ENCODE peak calls at places on chromosomes 3 and 15, in six cellular contexts. T, K, W, C, Y and Q are unnamed samples.

GRCh38 chr3:29026959-29027358 is 253.9 kb upstream of the RBMS3 start:
- DNase-seq in T (no peak), K (no peak), W (no peak), C (no peak), Y (no peak), Q (no peak)

GRCh38 chr3:133282239-133282638 is 117.6 kb upstream of the BFSP2 start:
- DNase-seq in T (no peak), K (no peak), W (no peak), C (no peak), Y (no peak), Q (no peak)

GRCh38 chr3:80367149-80367548 is 599.4 kb upstream of the ROBO1 start:
- DNase-seq in T (no peak), K (no peak), W (no peak), C (no peak), Y (peak; percentile 54), Q (no peak)

GRCh38 chr3:12706504-12707253 is 42.8 kb upstream of the RAF1 start:
- DNase-seq in T (peak; percentile 83), K (peak; percentile 95), W (peak; percentile 71), C (peak; percentile 54), Y (peak; percentile 94), Q (no peak)

GRCh38 chr15:52730163-52730562 is 51.0 kb upstream of the ATOSA start:
- DNase-seq in T (peak; percentile 35), K (peak; percentile 86), W (no peak), C (no peak), Y (peak; percentile 25), Q (no peak)

GRCh38 chr3:79027593-79027992 is 740.2 kb downstream of the ROBO1 start:
- DNase-seq in T (no peak), K (no peak), W (no peak), C (no peak), Y (no peak), Q (no peak)

GRCh38 chr3:18124501-18124900 is 300.6 kb downstream of the SATB1 start:
- DNase-seq in T (no peak), K (no peak), W (no peak), C (no peak), Y (no peak), Q (no peak)

GRCh38 chr3:153051427-153052095 is 110.5 kb upstream of the RAP2B start:
- DNase-seq in T (peak; percentile 88), K (no peak), W (no peak), C (no peak), Y (no peak), Q (no peak)

GRCh38 chr15:69647160-69647513 is 194.5 kb downstream of the RPLP1 start:
- DNase-seq in T (no peak), K (no peak), W (no peak), C (peak; percentile 5), Y (peak; percentile 30), Q (peak; percentile 44)

GRCh38 chr3:192566706-192567290 is 160.5 kb downstream of the FGF12 start:
- DNase-seq in T (peak; percentile 71), K (peak; percentile 90), W (peak; percentile 84), C (peak; percentile 80), Y (peak; percentile 66), Q (no peak)

GRCh38 chr15:69914960-69915359 is 182.8 kb downstream of the TLE3 start:
- DNase-seq in T (no peak), K (no peak), W (no peak), C (no peak), Y (no peak), Q (no peak)

GRCh38 chr3:132189601-132190000 is 127.6 kb upstream of the ACP3 start:
- DNase-seq in T (no peak), K (no peak), W (no peak), C (no peak), Y (no peak), Q (no peak)

GRCh38 chr3:179608931-179609720 is 4.5 kb downstream of the NDUFB5 start:
- DNase-seq in T (no peak), K (no peak), W (no peak), C (no peak), Y (peak; percentile 74), Q (no peak)

GRCh38 chr15:75578948-75579908 is at the start of gene PTPN9:
- DNase-seq in T (peak; percentile 82), K (peak; percentile 92), W (peak; percentile 77), C (peak; percentile 76), Y (peak; percentile 95), Q (peak; percentile 88)

GRCh38 chr3:184315506-184315867 is 1.1 kb downstream of the EIF4G1 start:
- DNase-seq in T (no peak), K (peak; percentile 72), W (no peak), C (no peak), Y (no peak), Q (no peak)

GRCh38 chr3:184314700-184315505 is 497 bp downstream of the EIF4G1 start:
- DNase-seq in T (peak; percentile 60), K (peak; percentile 83), W (peak; percentile 83), C (peak; percentile 84), Y (peak; percentile 74), Q (no peak)

GRCh38 chr3:184315871-184316661 is 1.7 kb downstream of the EIF4G1 start:
- DNase-seq in T (no peak), K (no peak), W (no peak), C (no peak), Y (no peak), Q (no peak)

GRCh38 chr3:184316792-184317191 is 2.4 kb downstream of the EIF4G1 start:
- DNase-seq in T (no peak), K (no peak), W (no peak), C (no peak), Y (no peak), Q (no peak)

DNA sequence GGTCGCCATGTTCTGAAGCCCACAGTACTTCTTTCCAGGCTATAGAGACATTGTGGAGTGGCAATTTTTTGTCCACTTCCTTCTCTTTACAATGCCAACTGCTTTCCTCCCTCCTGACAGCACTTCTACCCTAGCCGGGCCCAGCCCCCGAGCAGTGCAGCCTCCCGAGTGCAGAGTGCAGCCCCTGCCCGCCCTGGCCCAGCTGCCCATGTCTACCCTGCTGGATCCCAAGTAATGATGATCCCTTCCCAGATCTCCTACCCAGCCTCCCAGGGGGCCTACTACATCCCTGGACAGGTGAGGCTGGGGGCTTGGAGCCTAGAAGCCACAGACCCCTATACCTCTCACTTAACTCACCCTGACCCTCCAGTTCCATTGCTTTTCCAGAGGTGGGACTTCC is 2.8 kb downstream of the EIF4G1 start:
- DNase-seq in T (no peak), K (no peak), W (no peak), C (no peak), Y (no peak), Q (no peak)
- H3K4me3 ChIP-seq in T (peak overlapping the region; percentile 86), K (peak overlapping the region; percentile 98), W (peak overlapping the region; percentile 75), C (peak overlapping the region; percentile 86), Y (no peak overlapping the region), Q (no peak overlapping the region)

GRCh38 chr15:89196994-89197393 is 24.4 kb downstream of the RLBP1 start:
- DNase-seq in T (no peak), K (no peak), W (peak; percentile 37), C (no peak), Y (no peak), Q (no peak)

GRCh38 chr15:89198934-89199333 is 22.4 kb downstream of the RLBP1 start:
- DNase-seq in T (no peak), K (no peak), W (no peak), C (no peak), Y (no peak), Q (no peak)

GRCh38 chr15:89199734-89200133 is 21.6 kb downstream of the RLBP1 start:
- DNase-seq in T (no peak), K (no peak), W (no peak), C (no peak), Y (peak; percentile 93), Q (no peak)

GRCh38 chr15:89197503-89197971 is 23.8 kb downstream of the RLBP1 start:
- DNase-seq in T (no peak), K (no peak), W (no peak), C (no peak), Y (peak; percentile 75), Q (no peak)

DNA sequence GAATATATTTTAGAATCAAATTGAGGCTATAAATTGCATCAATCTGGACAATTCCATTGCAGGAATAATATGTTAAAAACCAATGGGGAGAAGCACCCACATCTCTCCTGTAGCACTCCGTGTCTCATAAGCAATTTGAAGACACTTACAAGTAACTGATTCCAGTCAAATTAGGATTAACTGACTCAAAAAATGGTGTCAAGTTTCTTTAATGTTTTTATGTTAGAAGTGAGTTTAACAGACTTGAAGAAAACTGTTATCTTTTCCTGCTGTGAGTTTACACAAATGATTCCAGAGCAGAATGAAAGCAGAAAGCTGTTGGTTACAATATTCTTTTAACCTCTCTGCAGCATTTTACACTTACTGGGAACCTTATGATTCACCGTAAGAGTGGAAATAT is 23.2 kb downstream of the RLBP1 start:
- DNase-seq in T (no peak), K (no peak), W (no peak), C (no peak), Y (no peak), Q (no peak)
- H3K27ac ChIP-seq in T (no peak overlapping the region), K (peak overlapping the region; percentile 24), W (no peak overlapping the region), C (peak overlapping the region; percentile 63), Y (no peak overlapping the region), Q (no peak overlapping the region)

GRCh38 chr15:55589297-55589696 is 1.2 kb upstream of the PYGO1 start:
- DNase-seq in T (no peak), K (no peak), W (no peak), C (no peak), Y (no peak), Q (no peak)

GRCh38 chr15:55587321-55588069 is 650 bp downstream of the PYGO1 start:
- DNase-seq in T (peak; percentile 59), K (no peak), W (no peak), C (no peak), Y (peak; percentile 74), Q (no peak)

GRCh38 chr15:55588070-55588817 is at the start of gene PYGO1:
- DNase-seq in T (peak; percentile 78), K (no peak), W (peak; percentile 48), C (no peak), Y (peak; percentile 85), Q (peak; percentile 76)

GRCh38 chr15:55586808-55587207 is 1.3 kb downstream of the PYGO1 start:
- DNase-seq in T (peak; percentile 9), K (no peak), W (no peak), C (no peak), Y (no peak), Q (no peak)

DNA sequence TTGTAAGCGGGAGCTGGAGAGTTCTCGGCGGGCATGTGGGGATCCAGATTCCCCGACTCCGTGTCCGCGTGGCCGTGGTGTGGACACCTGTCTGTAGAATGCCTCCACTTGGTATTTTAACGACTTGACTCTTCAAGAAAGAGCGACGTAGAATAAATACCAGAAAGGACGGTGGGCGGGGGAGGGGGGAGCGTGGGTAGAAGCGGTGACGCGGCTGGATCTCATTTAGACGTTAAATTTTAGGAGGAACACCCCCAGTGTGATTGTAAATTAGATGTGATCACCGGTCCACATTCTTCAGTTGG is 625 bp upstream of the PYGO1 start:
- DNase-seq in T (no peak), K (no peak), W (no peak), C (no peak), Y (no peak), Q (no peak)
- H3K4me3 ChIP-seq in T (peak overlapping the region; percentile 78), K (no peak overlapping the region), W (peak overlapping the region; percentile 69), C (peak overlapping the region; percentile 85), Y (peak overlapping the region; percentile 52), Q (peak overlapping the region; percentile 74)

DNA sequence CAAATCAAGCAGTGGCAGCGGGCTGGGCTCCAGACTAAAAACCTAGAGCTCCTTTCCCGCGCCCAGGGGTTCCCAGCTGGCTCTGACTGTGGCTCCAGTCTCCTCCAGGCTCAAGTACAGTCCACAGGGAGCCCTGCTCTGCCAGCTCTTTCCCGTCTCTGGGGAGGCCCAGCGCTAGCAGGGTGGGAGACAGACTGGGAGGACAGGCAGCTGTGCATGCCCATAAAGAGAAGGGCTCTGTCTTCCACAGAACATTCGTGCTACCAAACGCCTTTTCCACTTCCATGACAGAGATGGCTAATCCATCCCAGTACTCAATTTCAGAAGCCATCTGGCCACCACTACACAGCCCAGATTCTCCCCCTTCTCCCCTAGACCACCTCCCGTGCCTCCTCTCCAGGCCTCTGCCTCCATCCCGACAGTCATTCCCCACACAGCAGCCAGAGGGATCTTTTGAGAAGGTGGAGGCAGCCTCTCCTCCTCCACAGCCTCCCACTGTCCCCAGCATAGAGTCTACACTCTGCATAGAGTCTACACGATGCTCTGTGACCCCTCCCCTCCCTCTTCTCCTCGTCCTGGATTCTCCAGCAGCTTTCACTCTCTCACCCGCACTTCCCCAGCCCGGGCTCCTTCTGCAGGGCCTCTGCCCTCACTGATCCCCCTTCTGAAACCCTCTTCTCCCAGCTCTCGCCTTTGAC is 6.8 kb upstream of the DUSP7 start:
- DNase-seq in T (no peak), K (no peak), W (no peak), C (no peak), Y (no peak), Q (no peak)
- H3K27ac ChIP-seq in T (peak overlapping the region; percentile 42), K (no peak overlapping the region), W (no peak overlapping the region), C (peak overlapping the region; percentile 43), Y (no peak overlapping the region), Q (peak overlapping the region; percentile 44)